ENCODE peak calls at places on chromosomes 1 and 21, in five cellular contexts. H is activated T-cell treated with anti-CD3 and anti-CD28 coated beads for 1 hour; J is stimulated activated CD4-positive, alpha-beta T cell treated with anti-CD3 and anti-CD28 coated beads, Interleukin-4, amount 100 ng/mL, for 24 hours; B is AG04450; G is Peyer's patch. E is an unnamed sample.

GRCh38 chr1:203625623-203626189 is 926 bp upstream of the ATP2B4 start:
- DNase-seq in B (no peak), J (peak), H (peak), G (peak), E (peak)

GRCh38 chr1:15176120-15176519 is 22.6 kb downstream of the TMEM51 start:
- DNase-seq in H (no peak), G (no peak), J (no peak), B (no peak), E (no peak)

GRCh38 chr1:243505986-243506689 is 250.3 kb downstream of the SDCCAG8 start:
- DNase-seq in H (no peak), G (peak), J (no peak), B (no peak), E (no peak)

GRCh38 chr1:167273027-167273800 is 52.5 kb downstream of the POU2F1 start:
- DNase-seq in H (no peak), B (no peak), J (no peak), G (no peak), E (no peak)

GRCh38 chr1:19074902-19075721 is 118.6 kb upstream of the IFFO2 start:
- DNase-seq in H (no peak), B (no peak), J (no peak), G (no peak), E (no peak)

GRCh38 chr1:45205000-45205909 is 1.1 kb downstream of the ZSWIM5 start:
- DNase-seq in J (no peak), H (no peak), G (peak), B (no peak), E (no peak)

GRCh38 chr1:178573330-178573729 is 60.4 kb downstream of the TEX35 start:
- DNase-seq in B (no peak), G (no peak), H (no peak), J (no peak), E (no peak)

GRCh38 chr1:60281360-60281932 is 207.9 kb upstream of the C1orf87 start:
- DNase-seq in H (no peak), J (peak), G (peak), B (no peak), E (peak)

GRCh38 chr21:42156690-42157605 is 62.0 kb upstream of the ABCG1 start:
- DNase-seq in B (no peak), J (no peak), G (no peak), H (no peak), E (peak)

GRCh38 chr1:205488074-205488723 is 16.3 kb upstream of the CDK18 start:
- DNase-seq in B (no peak), J (peak), H (no peak), G (peak), E (peak)

GRCh38 chr1:115613767-115614166 is 28.0 kb upstream of the VANGL1 start:
- DNase-seq in H (no peak), B (no peak), J (no peak), G (no peak), E (no peak)

GRCh38 chr1:216057080-216057479 is 366.2 kb downstream of the USH2A start:
- DNase-seq in B (no peak), J (no peak), G (no peak), H (no peak), E (no peak)

GRCh38 chr21:15688016-15688415 is 41.8 kb upstream of the USP25 start:
- DNase-seq in J (no peak), H (no peak), G (no peak), B (no peak), E (no peak)